ENCODE peak calls at places on chromosomes 1 and 21, in eight cellular contexts. Y, G, E, M, U, K, N and J are unnamed samples.

GRCh38 chr1:227942021-227942715 is 5.6 kb downstream of the WNT9A start:
- DNase-seq in N (no peak), G (no peak), K (no peak), E (no peak), U (no peak), M (no peak), Y (no peak), J (no peak)

GRCh38 chr1:203592728-203593127 is 33.9 kb upstream of the ATP2B4 start:
- DNase-seq in N (no peak), U (no peak), K (no peak), Y (no peak), G (no peak), E (no peak), M (no peak), J (no peak)

GRCh38 chr1:152533327-152533938 is 19.2 kb downstream of the CRCT1 start:
- DNase-seq in N (peak), Y (no peak), E (peak), G (peak), M (peak), U (peak), K (no peak), J (peak)

GRCh38 chr1:26666855-26667254 is 29.0 kb upstream of the ARID1A start:
- DNase-seq in N (peak), Y (no peak), U (no peak), K (no peak), E (no peak), M (peak), G (no peak), J (no peak)

GRCh38 chr1:157363660-157364140 is 188.6 kb downstream of the FCRL5 start:
- DNase-seq in Y (no peak), N (peak), U (peak), M (no peak), K (no peak), E (peak), G (no peak), J (peak)

GRCh38 chr1:29821605-29822004 is 585.3 kb downstream of the PTPRU start:
- DNase-seq in K (no peak), E (no peak), M (no peak), G (no peak), U (no peak), N (no peak), Y (no peak), J (no peak)

GRCh38 chr1:224080082-224080774 is 33.7 kb upstream of the FBXO28 start:
- DNase-seq in G (no peak), N (no peak), M (peak), K (no peak), U (no peak), E (no peak), Y (no peak), J (peak)

GRCh38 chr1:113303252-113303651 is 87.1 kb upstream of the MAGI3 start:
- DNase-seq in E (no peak), U (no peak), K (no peak), Y (no peak), M (no peak), N (no peak), G (no peak), J (no peak)

GRCh38 chr1:228753933-228754332 is 18.7 kb downstream of the RHOU start:
- DNase-seq in G (no peak), Y (no peak), N (no peak), U (no peak), K (no peak), E (no peak), M (peak), J (no peak)

GRCh38 chr21:41497008-41497407 is 10.9 kb downstream of the TMPRSS2 start:
- DNase-seq in N (no peak), M (no peak), G (no peak), U (no peak), K (no peak), E (no peak), Y (no peak), J (no peak)

GRCh38 chr21:34704119-34704518 is 35.3 kb downstream of the CLIC6 start:
- DNase-seq in M (no peak), U (no peak), N (no peak), E (no peak), K (peak), G (no peak), Y (no peak), J (no peak)

GRCh38 chr1:2526824-2527552 is 592 bp upstream of the PANK4 start:
- DNase-seq in U (peak), Y (peak), K (peak), E (peak), M (no peak), N (peak), G (peak), J (peak)

GRCh38 chr1:226054519-226055327 is 7.8 kb upstream of the H3-3A start:
- DNase-seq in K (no peak), M (no peak), E (no peak), N (no peak), G (no peak), U (no peak), Y (no peak), J (no peak)

GRCh38 chr1:5978452-5978851 is 13.8 kb downstream of the NPHP4 start:
- DNase-seq in N (no peak), G (no peak), Y (no peak), K (no peak), U (no peak), E (no peak), M (no peak), J (no peak)

GRCh38 chr1:24806588-24806987 is 61.3 kb downstream of the CLIC4 start:
- DNase-seq in K (no peak), G (no peak), U (no peak), Y (no peak), M (no peak), N (no peak), E (no peak), J (no peak)

GRCh38 chr1:179921981-179922380 is 32.6 kb upstream of the CEP350 start:
- DNase-seq in G (no peak), M (no peak), U (no peak), Y (no peak), K (no peak), N (no peak), E (no peak), J (no peak)

GRCh38 chr1:152190589-152190988 is 31.6 kb upstream of the RPTN start:
- DNase-seq in N (peak), U (no peak), K (no peak), G (no peak), E (no peak), M (no peak), Y (no peak), J (no peak)

GRCh38 chr1:11100149-11100493 is 452 bp upstream of the EXOSC10 start:
- DNase-seq in M (no peak), E (peak), K (no peak), N (no peak), U (no peak), G (no peak), Y (no peak), J (no peak)

GRCh38 chr1:3319874-3320245 is 134.6 kb upstream of the ARHGEF16 start:
- DNase-seq in M (no peak), U (peak), G (no peak), N (peak), Y (peak), K (no peak), E (peak), J (peak)

GRCh38 chr1:37621326-37621870 is 13.3 kb downstream of the RSPO1 start:
- DNase-seq in Y (no peak), K (no peak), U (no peak), M (no peak), G (no peak), N (no peak), E (no peak), J (no peak)

GRCh38 chr1:41662656-41663437 is 178.4 kb upstream of the EDN2 start:
- DNase-seq in E (peak), M (no peak), U (peak), G (peak), K (no peak), Y (no peak), N (peak), J (no peak)

GRCh38 chr1:20711285-20712209 is 6.3 kb downstream of the KIF17 start:
- DNase-seq in U (no peak), E (no peak), G (no peak), Y (no peak), N (no peak), K (peak), M (no peak), J (no peak)

GRCh38 chr1:65832296-65832695 is 39.6 kb downstream of the PDE4B start:
- DNase-seq in M (peak), Y (no peak), G (no peak), K (no peak), N (no peak), U (no peak), E (no peak), J (no peak)

GRCh38 chr1:37038079-37038702 is 3.9 kb upstream of the GRIK3 start:
- DNase-seq in G (no peak), M (no peak), E (no peak), Y (peak), N (peak), K (peak), U (no peak), J (no peak)

GRCh38 chr1:156705321-156705917 is at the start of gene CRABP2:
- DNase-seq in M (no peak), Y (peak), E (peak), G (peak), N (no peak), U (no peak), K (no peak), J (no peak)

GRCh38 chr1:160726498-160727391 is 12.3 kb upstream of the SLAMF7 start:
- DNase-seq in N (peak), Y (peak), G (peak), E (peak), U (peak), M (no peak), K (peak), J (peak)

GRCh38 chr1:25117233-25117823 is 115.0 kb downstream of the SYF2 start:
- DNase-seq in M (no peak), N (peak), Y (peak), K (no peak), G (peak), U (no peak), E (peak), J (no peak)

GRCh38 chr1:94863297-94863911 is 43.2 kb downstream of the SLC44A3 start:
- DNase-seq in K (no peak), Y (no peak), G (no peak), E (no peak), U (no peak), M (no peak), N (peak), J (no peak)

GRCh38 chr1:10803971-10804820 is 7.8 kb upstream of the CASZ1 start:
- DNase-seq in E (peak), N (peak), G (peak), K (no peak), M (no peak), Y (no peak), U (no peak), J (no peak)

GRCh38 chr21:36759348-36760083 is 60.6 kb downstream of the SIM2 start:
- DNase-seq in E (no peak), G (no peak), M (no peak), K (no peak), U (no peak), Y (no peak), N (no peak), J (no peak)

GRCh38 chr1:213183036-213183672 is 132.1 kb downstream of the RPS6KC1 start:
- DNase-seq in G (no peak), E (no peak), N (no peak), U (no peak), K (no peak), M (no peak), Y (no peak), J (no peak)

GRCh38 chr1:28050746-28051145 is 37.7 kb downstream of the EYA3 start:
- DNase-seq in U (no peak), N (no peak), Y (no peak), E (no peak), G (no peak), K (no peak), M (no peak), J (no peak)

GRCh38 chr1:99645199-99645598 is 714 bp upstream of the PALMD start:
- DNase-seq in Y (no peak), N (peak), G (no peak), U (no peak), M (peak), K (no peak), E (no peak), J (peak)

GRCh38 chr1:206464456-206464964 is 5.8 kb upstream of the IKBKE start:
- DNase-seq in G (no peak), K (peak), Y (no peak), M (peak), N (peak), E (no peak), U (no peak), J (peak)

GRCh38 chr1:11940260-11940921 is 5.9 kb downstream of the PLOD1 start:
- DNase-seq in U (no peak), Y (peak), N (no peak), E (peak), K (peak), G (no peak), M (no peak), J (no peak)